ENCODE peak calls at places on chromosomes 3 and 15, in seven cellular contexts. K is neuronal stem cell, J is IMR-90, L is H9, Q is mesendoderm, N is mesenchymal stem cell, Y is H1. B is an unnamed sample.

GRCh38 chr3:50658416-50658815 is 16.3 kb upstream of the DOCK3 start:
- DNase-seq in K (no peak), J (no peak), L (no peak), Q (no peak), N (no peak), Y (no peak), B (no peak)

GRCh38 chr15:45544266-45545023 is 21.9 kb upstream of the SLC30A4 start:
- DNase-seq in K (no peak), J (no peak), L (no peak), Q (no peak), N (no peak), Y (no peak), B (no peak)

GRCh38 chr15:63191895-63192603 is 2.6 kb downstream of the RAB8B start:
- DNase-seq in K (no peak), J (no peak), L (no peak), Q (no peak), N (no peak), Y (no peak), B (no peak)

GRCh38 chr3:44955917-44956316 is 20.1 kb downstream of the ZDHHC3 start:
- DNase-seq in K (no peak), J (no peak), L (no peak), Q (no peak), N (no peak), Y (no peak), B (no peak)

GRCh38 chr15:87219650-87220615 is 1036.6 kb downstream of the NTRK3 start:
- DNase-seq in K (no peak), J (no peak), L (no peak), Q (no peak), N (peak; percentile 70), Y (no peak), B (no peak)

GRCh38 chr3:95673215-95673614 is 1141.2 kb upstream of the EPHA6 start:
- DNase-seq in K (no peak), J (no peak), L (no peak), Q (no peak), N (no peak), Y (no peak), B (no peak)

GRCh38 chr15:57079907-57080750 is 161.7 kb downstream of the TCF12 start:
- DNase-seq in K (no peak), J (no peak), L (no peak), Q (peak; percentile 65), N (no peak), Y (no peak), B (no peak)

GRCh38 chr15:63843901-63844317 is 10.2 kb upstream of the HERC1 start:
- DNase-seq in K (no peak), J (peak; percentile 71), L (peak; percentile 37), Q (peak; percentile 63), N (peak; percentile 65), Y (no peak), B (peak; percentile 89)

GRCh38 chr15:67025719-67026118 is 39.7 kb upstream of the SMAD3 start:
- DNase-seq in K (no peak), J (peak; percentile 51), L (peak; percentile 12), Q (no peak), N (peak; percentile 77), Y (no peak), B (peak; percentile 62)

GRCh38 chr3:187022403-187023029 is 92.2 kb downstream of the ST6GAL1 start:
- DNase-seq in K (no peak), J (no peak), L (no peak), Q (peak; percentile 89), N (no peak), Y (no peak), B (no peak)

GRCh38 chr3:72345237-72345878 is 502.9 kb downstream of the SHQ1 start:
- DNase-seq in K (no peak), J (no peak), L (no peak), Q (peak; percentile 60), N (peak; percentile 54), Y (no peak), B (peak; percentile 92)

GRCh38 chr3:121821421-121822199 is 13.2 kb downstream of the IQCB1 start:
- DNase-seq in K (no peak), J (peak; percentile 64), L (no peak), Q (no peak), N (peak; percentile 7), Y (no peak), B (no peak)

GRCh38 chr3:33044676-33045075 is 52.3 kb downstream of the GLB1 start:
- DNase-seq in K (no peak), J (no peak), L (no peak), Q (no peak), N (no peak), Y (no peak), B (no peak)

GRCh38 chr15:96595951-96596350 is 265.5 kb downstream of the NR2F2 start:
- DNase-seq in K (no peak), J (no peak), L (no peak), Q (no peak), N (no peak), Y (no peak), B (no peak)

GRCh38 chr15:27429577-27429976 is 458.6 kb downstream of the GABRG3 start:
- DNase-seq in K (no peak), J (no peak), L (no peak), Q (no peak), N (no peak), Y (no peak), B (no peak)

GRCh38 chr15:31308185-31308639 is 18.4 kb upstream of the KLF13 start:
- DNase-seq in K (no peak), J (no peak), L (no peak), Q (no peak), N (no peak), Y (no peak), B (no peak)

GRCh38 chr3:133758969-133759739 is 13.0 kb downstream of the TF start:
- DNase-seq in K (no peak), J (no peak), L (no peak), Q (no peak), N (no peak), Y (no peak), B (no peak)

GRCh38 chr3:195613468-195614069 is 29.8 kb upstream of the APOD start:
- DNase-seq in K (no peak), J (peak; percentile 6), L (no peak), Q (no peak), N (no peak), Y (no peak), B (peak; percentile 71)

GRCh38 chr15:99438222-99438592 is 127.6 kb upstream of the MEF2A start:
- DNase-seq in K (no peak), J (no peak), L (peak; percentile 22), Q (no peak), N (no peak), Y (no peak), B (no peak)

GRCh38 chr3:35659808-35660207 is 20.5 kb downstream of the ARPP21 start:
- DNase-seq in K (no peak), J (no peak), L (no peak), Q (no peak), N (no peak), Y (no peak), B (peak; percentile 40)

GRCh38 chr15:78540955-78541743 is 905 bp downstream of the PSMA4 start:
- DNase-seq in K (no peak), J (peak; percentile 5), L (no peak), Q (peak; percentile 47), N (peak; percentile 57), Y (no peak), B (no peak)

DNA sequence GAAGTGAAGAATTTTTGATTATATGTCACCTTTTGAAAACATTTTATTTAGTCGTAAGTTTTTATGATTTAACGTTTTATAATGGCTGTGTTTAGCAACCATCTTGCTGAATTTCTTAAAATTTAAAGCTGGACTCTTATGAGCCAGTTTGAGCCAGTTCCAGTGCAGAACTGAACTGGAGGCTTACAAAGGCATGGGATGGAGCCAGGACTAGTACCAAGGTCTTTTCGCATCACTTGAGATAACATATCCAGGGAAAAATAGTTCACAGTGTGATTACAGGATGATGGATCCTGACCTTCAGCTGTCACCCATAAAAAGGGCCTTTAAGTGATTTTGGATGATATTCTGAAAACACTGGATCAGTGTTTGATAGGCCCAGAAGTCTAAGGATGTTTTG is 51.0 kb downstream of the USP13 start:
- DNase-seq in K (no peak), J (no peak), L (no peak), Q (no peak), N (no peak), Y (no peak), B (no peak)
- H4K8ac ChIP-seq in K (no peak overlapping the region), J (no peak overlapping the region), L (no peak overlapping the region), Q (no peak overlapping the region), N (no peak overlapping the region), Y (no peak overlapping the region), B (no peak overlapping the region)

GRCh38 chr3:16604433-16604832 is 790 bp downstream of the DAZL start:
- DNase-seq in K (no peak), J (no peak), L (no peak), Q (peak; percentile 9), N (no peak), Y (no peak), B (no peak)

GRCh38 chr3:16606398-16606797 is 1.2 kb upstream of the DAZL start:
- DNase-seq in K (no peak), J (no peak), L (no peak), Q (peak; percentile 61), N (no peak), Y (no peak), B (peak; percentile 92)

GRCh38 chr3:16601539-16602005 is 3.7 kb downstream of the DAZL start:
- DNase-seq in K (no peak), J (no peak), L (no peak), Q (no peak), N (no peak), Y (no peak), B (no peak)

GRCh38 chr3:16605966-16606365 is 743 bp upstream of the DAZL start:
- DNase-seq in K (no peak), J (no peak), L (no peak), Q (peak; percentile 2), N (no peak), Y (no peak), B (peak; percentile 74)

DNA sequence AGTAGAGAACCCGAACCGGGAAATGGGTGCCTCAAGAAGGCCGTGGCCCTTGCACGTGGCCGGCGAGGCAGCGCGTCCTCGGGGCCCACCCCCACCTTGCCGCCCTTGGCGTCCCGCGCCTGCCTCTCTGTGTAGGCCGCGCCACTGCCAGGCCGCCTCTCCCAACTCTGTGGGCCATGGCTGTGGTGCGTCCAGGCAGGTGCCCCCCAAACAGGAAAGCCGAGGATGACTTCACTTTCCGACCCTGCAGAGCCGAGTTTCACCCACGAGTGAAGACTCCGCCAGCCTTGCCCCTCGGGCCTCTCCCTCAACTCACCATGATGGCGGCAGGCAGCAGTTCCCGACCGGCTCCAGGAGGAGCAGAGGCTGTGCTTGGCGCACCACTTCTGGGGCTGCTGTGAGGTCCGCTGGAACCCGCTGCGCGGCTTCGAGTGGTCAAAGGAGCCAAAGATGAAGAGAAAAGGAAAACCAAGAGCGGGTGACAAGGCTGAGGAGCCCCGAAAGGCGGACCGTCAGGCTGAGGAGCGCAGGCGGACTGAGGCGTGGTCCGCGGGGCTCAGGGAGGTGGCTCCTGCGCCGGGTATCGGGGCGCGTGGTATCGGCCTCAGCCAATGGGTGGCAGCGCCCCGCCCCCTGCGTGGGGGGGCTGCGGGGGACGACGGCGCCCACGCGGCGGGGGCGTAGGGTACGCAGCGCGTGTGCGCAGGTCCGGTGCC is at the start of gene DAZL:
- DNase-seq in K (no peak), J (no peak), L (no peak), Q (no peak), N (no peak), Y (no peak), B (no peak)
- H4K8ac ChIP-seq in K (no peak within 1 kb of the TSS), J (no peak within 1 kb of the TSS), L (no peak within 1 kb of the TSS), Q (no peak within 1 kb of the TSS), N (no peak within 1 kb of the TSS), Y (peak within 1 kb of the TSS; percentile 37), B (peak within 1 kb of the TSS; percentile 70)

GRCh38 chr3:125261031-125261430 is 48.5 kb upstream of the SLC12A8 start:
- DNase-seq in K (no peak), J (no peak), L (no peak), Q (no peak), N (no peak), Y (no peak), B (no peak)
- H4K8ac ChIP-seq in K (no peak overlapping the region), J (no peak overlapping the region), L (no peak overlapping the region), Q (no peak overlapping the region), N (no peak overlapping the region), Y (no peak overlapping the region), B (no peak overlapping the region)

GRCh38 chr3:140994316-140994715 is 52.7 kb downstream of the SLC25A36 start:
- DNase-seq in K (no peak), J (no peak), L (no peak), Q (no peak), N (no peak), Y (no peak), B (no peak)
- H4K8ac ChIP-seq in K (no peak overlapping the region), J (no peak overlapping the region), L (no peak overlapping the region), Q (no peak overlapping the region), N (no peak overlapping the region), Y (no peak overlapping the region), B (no peak overlapping the region)